ENCODE peak calls at places on chromosomes 7 and 10, in five cellular contexts. One of them, this sample, is unnamed.

GRCh38 chr7:37853468-37853867 is 5.1 kb downstream of the NME8 start:
- DNase-seq in NCI-H69: peak; percentile 4
- DNase-seq in dorsolateral prefrontal cortex: no peak
- DNase-seq in DMS153: no peak
- DNase-seq in endothelial cell: peak; percentile 28
- DNase-seq in this sample: no peak

GRCh38 chr10:683448-684071 is 5.9 kb downstream of the DIP2C start:
- DNase-seq in NCI-H69: peak; percentile 40
- DNase-seq in dorsolateral prefrontal cortex: peak; percentile 71
- DNase-seq in DMS153: no peak
- DNase-seq in endothelial cell: no peak
- DNase-seq in this sample: no peak

GRCh38 chr7:111770116-111770515 is 207.8 kb upstream of the IMMP2L start:
- DNase-seq in NCI-H69: no peak
- DNase-seq in dorsolateral prefrontal cortex: no peak
- DNase-seq in DMS153: no peak
- DNase-seq in endothelial cell: no peak
- DNase-seq in this sample: no peak

GRCh38 chr10:71161429-71161828 is 50.9 kb upstream of the UNC5B start:
- DNase-seq in NCI-H69: no peak
- DNase-seq in dorsolateral prefrontal cortex: no peak
- DNase-seq in DMS153: peak; percentile 18
- DNase-seq in endothelial cell: no peak
- DNase-seq in this sample: no peak

GRCh38 chr10:93481931-93482834 is at the start of gene MYOF:
- DNase-seq in NCI-H69: peak; percentile 64
- DNase-seq in dorsolateral prefrontal cortex: no peak
- DNase-seq in DMS153: peak; percentile 56
- DNase-seq in endothelial cell: peak; percentile 41
- DNase-seq in this sample: peak; percentile 44

GRCh38 chr10:27100800-27101347 is 580 bp upstream of the ANKRD26 start:
- DNase-seq in NCI-H69: peak; percentile 18
- DNase-seq in dorsolateral prefrontal cortex: peak; percentile 20
- DNase-seq in DMS153: no peak
- DNase-seq in endothelial cell: no peak
- DNase-seq in this sample: no peak

GRCh38 chr7:25720427-25720826 is 431.6 kb upstream of the NFE2L3 start:
- DNase-seq in NCI-H69: peak; percentile 61
- DNase-seq in dorsolateral prefrontal cortex: no peak
- DNase-seq in DMS153: peak; percentile 45
- DNase-seq in endothelial cell: no peak
- DNase-seq in this sample: no peak

GRCh38 chr10:88995156-88995876 is 4.7 kb downstream of the FAS start:
- DNase-seq in NCI-H69: no peak
- DNase-seq in dorsolateral prefrontal cortex: no peak
- DNase-seq in DMS153: no peak
- DNase-seq in endothelial cell: no peak
- DNase-seq in this sample: no peak

GRCh38 chr10:77710759-77711682 is 73.4 kb upstream of the KCNMA1 start:
- DNase-seq in NCI-H69: peak; percentile 84
- DNase-seq in dorsolateral prefrontal cortex: peak; percentile 73
- DNase-seq in DMS153: peak; percentile 24
- DNase-seq in endothelial cell: peak; percentile 95
- DNase-seq in this sample: no peak

GRCh38 chr7:3194501-3195141 is 106.4 kb upstream of the SDK1 start:
- DNase-seq in NCI-H69: peak; percentile 49
- DNase-seq in dorsolateral prefrontal cortex: no peak
- DNase-seq in DMS153: no peak
- DNase-seq in endothelial cell: no peak
- DNase-seq in this sample: no peak

GRCh38 chr7:80918406-80918805 is 445 bp downstream of the SEMA3C start:
- DNase-seq in NCI-H69: peak; percentile 75
- DNase-seq in dorsolateral prefrontal cortex: no peak
- DNase-seq in DMS153: no peak
- DNase-seq in endothelial cell: no peak
- DNase-seq in this sample: no peak

GRCh38 chr7:43456200-43456599 is 126.7 kb upstream of the STK17A start:
- DNase-seq in NCI-H69: no peak
- DNase-seq in dorsolateral prefrontal cortex: no peak
- DNase-seq in DMS153: no peak
- DNase-seq in endothelial cell: no peak
- DNase-seq in this sample: no peak

GRCh38 chr7:68841004-68841403 is 757.3 kb upstream of the AUTS2 start:
- DNase-seq in NCI-H69: peak; percentile 6
- DNase-seq in dorsolateral prefrontal cortex: no peak
- DNase-seq in DMS153: no peak
- DNase-seq in endothelial cell: no peak
- DNase-seq in this sample: no peak

GRCh38 chr7:112182749-112183148 is 23.4 kb downstream of the DOCK4 start:
- DNase-seq in NCI-H69: peak; percentile 53
- DNase-seq in dorsolateral prefrontal cortex: peak; percentile 69
- DNase-seq in DMS153: no peak
- DNase-seq in endothelial cell: no peak
- DNase-seq in this sample: no peak

GRCh38 chr7:2862831-2863361 is 18.8 kb upstream of the GNA12 start:
- DNase-seq in NCI-H69: no peak
- DNase-seq in dorsolateral prefrontal cortex: no peak
- DNase-seq in DMS153: no peak
- DNase-seq in endothelial cell: no peak
- DNase-seq in this sample: no peak

GRCh38 chr7:133571066-133571465 is 318.2 kb downstream of the EXOC4 start:
- DNase-seq in NCI-H69: no peak
- DNase-seq in dorsolateral prefrontal cortex: no peak
- DNase-seq in DMS153: no peak
- DNase-seq in endothelial cell: no peak
- DNase-seq in this sample: no peak

GRCh38 chr7:47940482-47941001 is 7.7 kb downstream of the PKD1L1 start:
- DNase-seq in NCI-H69: peak; percentile 38
- DNase-seq in dorsolateral prefrontal cortex: no peak
- DNase-seq in DMS153: no peak
- DNase-seq in endothelial cell: no peak
- DNase-seq in this sample: no peak

GRCh38 chr7:75876126-75876881 is 2.5 kb upstream of the RHBDD2 start:
- DNase-seq in NCI-H69: no peak
- DNase-seq in dorsolateral prefrontal cortex: no peak
- DNase-seq in DMS153: no peak
- DNase-seq in endothelial cell: no peak
- DNase-seq in this sample: no peak

GRCh38 chr7:134187893-134188292 is 60.8 kb downstream of the LRGUK start:
- DNase-seq in NCI-H69: no peak
- DNase-seq in dorsolateral prefrontal cortex: no peak
- DNase-seq in DMS153: no peak
- DNase-seq in endothelial cell: no peak
- DNase-seq in this sample: no peak

GRCh38 chr10:5915451-5915850 is 25.4 kb downstream of the FBH1 start:
- DNase-seq in NCI-H69: no peak
- DNase-seq in dorsolateral prefrontal cortex: no peak
- DNase-seq in DMS153: no peak
- DNase-seq in endothelial cell: no peak
- DNase-seq in this sample: no peak

GRCh38 chr7:76069238-76069638 is 21.3 kb downstream of the MDH2 start:
- DNase-seq in NCI-H69: peak; percentile 68
- DNase-seq in dorsolateral prefrontal cortex: peak; percentile 57
- DNase-seq in DMS153: no peak
- DNase-seq in endothelial cell: no peak
- DNase-seq in this sample: no peak

GRCh38 chr7:45435846-45436245 is 138.3 kb upstream of the ADCY1 start:
- DNase-seq in NCI-H69: no peak
- DNase-seq in dorsolateral prefrontal cortex: no peak
- DNase-seq in DMS153: no peak
- DNase-seq in endothelial cell: no peak
- DNase-seq in this sample: no peak